ENCODE peak calls at places on chromosomes 5 and 9, in six cellular contexts. P is spleen; Q is IMR-90; Y is Panc1; G is PC-3; T is CD8-positive, alpha-beta T cell. F is an unnamed sample.

GRCh38 chr5:159951387-159951786 is 35.1 kb downstream of the ADRA1B start:
- DNase-seq in G (no peak), Y (no peak), P (no peak), T (no peak), Q (peak; percentile 27), F (no peak)

GRCh38 chr5:87229780-87230179 is 37.9 kb upstream of the RASA1 start:
- DNase-seq in Y (no peak), T (no peak), P (no peak), G (peak; percentile 63), Q (peak; percentile 21), F (no peak)

GRCh38 chr9:122133263-122133983 is 26.2 kb downstream of the NDUFA8 start:
- DNase-seq in G (no peak), P (no peak), Q (no peak), T (no peak), Y (no peak), F (no peak)

GRCh38 chr5:40623480-40624420 is 56.0 kb upstream of the PTGER4 start:
- DNase-seq in P (no peak), G (no peak), Y (no peak), Q (no peak), T (no peak), F (peak; percentile 51)

GRCh38 chr9:107397076-107398049 is 92.2 kb downstream of the KLF4 start:
- DNase-seq in Q (peak; percentile 37), T (no peak), G (peak; percentile 64), P (no peak), Y (no peak), F (no peak)

GRCh38 chr9:122164286-122164685 is 4.6 kb downstream of the MORN5 start:
- DNase-seq in Y (no peak), P (no peak), Q (no peak), T (no peak), G (no peak), F (no peak)

GRCh38 chr5:36778336-36778735 is 98.2 kb upstream of the NIPBL start:
- DNase-seq in Y (no peak), P (no peak), T (no peak), G (no peak), Q (no peak), F (no peak)

GRCh38 chr9:133116346-133117231 is 4.5 kb downstream of the RALGDS start:
- DNase-seq in G (no peak), Y (no peak), T (no peak), Q (no peak), P (peak; percentile 73), F (peak; percentile 58)

GRCh38 chr9:12648921-12649320 is 44.3 kb upstream of the TYRP1 start:
- DNase-seq in P (no peak), Y (no peak), Q (no peak), G (no peak), T (no peak), F (no peak)

GRCh38 chr9:87550253-87550954 is 52.7 kb downstream of the DAPK1 start:
- DNase-seq in G (no peak), T (no peak), Q (no peak), Y (no peak), P (no peak), F (no peak)

GRCh38 chr9:77807846-77808749 is 160.0 kb upstream of the GNA14 start:
- DNase-seq in P (no peak), G (no peak), T (no peak), Q (no peak), Y (no peak), F (no peak)

GRCh38 chr5:172453986-172454354 is 355 bp downstream of the SH3PXD2B start:
- DNase-seq in Q (no peak), T (no peak), P (no peak), G (no peak), Y (no peak), F (peak; percentile 44)

GRCh38 chr9:112489876-112490661 is 3.4 kb downstream of the KIAA1958 start:
- DNase-seq in T (no peak), P (no peak), Q (no peak), Y (no peak), G (no peak), F (no peak)

GRCh38 chr9:98375138-98375726 is 119.8 kb upstream of the TBC1D2 start:
- DNase-seq in T (no peak), G (peak; percentile 29), Y (no peak), P (no peak), Q (peak; percentile 93), F (peak; percentile 2)

GRCh38 chr5:142013734-142014495 is 1.1 kb upstream of the GNPDA1 start:
- DNase-seq in T (no peak), G (peak; percentile 49), P (no peak), Y (no peak), Q (peak; percentile 57), F (peak; percentile 39)

GRCh38 chr9:6897207-6897822 is 139.5 kb downstream of the KDM4C start:
- DNase-seq in Y (no peak), Q (no peak), G (no peak), T (no peak), P (no peak), F (no peak)

GRCh38 chr5:7638456-7638855 is 212.5 kb downstream of the CFAP90 start:
- DNase-seq in T (no peak), P (no peak), G (no peak), Y (no peak), Q (no peak), F (no peak)

GRCh38 chr5:164296603-164297080 is 791.2 kb downstream of the MAT2B start:
- DNase-seq in G (no peak), P (peak; percentile 43), T (no peak), Q (peak; percentile 18), Y (no peak), F (no peak)

GRCh38 chr5:81290146-81290545 is 11.2 kb upstream of the ZCCHC9 start:
- DNase-seq in Y (no peak), Q (peak; percentile 38), G (no peak), P (no peak), T (no peak), F (no peak)

GRCh38 chr5:132115375-132115774 is 41.8 kb downstream of the CSF2 start:
- DNase-seq in Y (no peak), T (no peak), Q (no peak), G (no peak), P (no peak), F (no peak)
- TF ChIP-seq CTCF in Y (no peak), T (no peak), Q (no peak), G (no peak), P (no peak), F (no peak)

DNA sequence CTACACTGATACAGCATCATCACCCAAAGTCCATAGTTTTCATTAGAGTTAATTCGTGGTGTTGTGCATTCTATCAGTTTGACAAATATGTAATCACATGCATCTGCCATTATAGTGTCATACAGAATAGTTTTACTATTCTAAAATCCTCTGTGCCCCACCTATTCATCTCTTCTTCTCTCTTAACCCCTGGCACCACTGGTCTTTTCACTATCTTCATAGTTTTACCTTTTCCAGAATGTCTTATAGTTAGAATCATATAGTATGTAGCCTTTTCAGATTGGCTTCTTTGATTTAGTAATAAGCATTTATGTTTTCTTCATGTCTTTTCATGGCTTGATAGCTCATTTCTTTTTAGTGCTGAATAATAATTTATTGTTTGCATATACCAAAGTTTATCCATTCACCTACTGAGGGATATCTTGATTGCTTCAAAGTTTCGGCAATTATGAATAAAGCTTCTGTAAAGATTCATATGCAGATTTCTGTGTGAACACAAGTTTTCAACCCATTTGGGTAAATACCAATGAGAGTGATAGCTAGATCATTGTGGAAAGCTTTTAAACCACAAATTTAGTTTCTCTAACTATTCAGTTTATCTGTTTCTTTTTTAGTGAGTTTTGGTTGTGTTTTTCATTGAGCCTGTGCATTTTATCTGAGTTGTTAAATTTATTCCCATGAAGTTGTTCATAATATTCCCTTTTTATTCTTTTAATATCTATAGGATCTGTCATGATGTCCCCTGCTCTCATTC is 84.9 kb downstream of the RALGPS1 start:
- DNase-seq in P (no peak), Y (no peak), T (no peak), Q (no peak), G (no peak), F (no peak)
- H3K4me3 ChIP-seq in P (no peak overlapping the region), Y (no peak overlapping the region), T (no peak overlapping the region), Q (no peak overlapping the region), G (no peak overlapping the region), F (no peak overlapping the region)

GRCh38 chr5:169756071-169756765 is 119.1 kb downstream of the DOCK2 start:
- DNase-seq in G (no peak), T (no peak), Y (no peak), Q (no peak), P (no peak), F (no peak)

GRCh38 chr5:169762338-169763095 is 125.4 kb downstream of the DOCK2 start:
- DNase-seq in Q (peak; percentile 64), G (peak; percentile 37), Y (no peak), T (no peak), P (no peak), F (no peak)

GRCh38 chr5:169760229-169760628 is 123.2 kb downstream of the DOCK2 start:
- DNase-seq in T (no peak), G (no peak), Y (no peak), Q (no peak), P (no peak), F (no peak)

GRCh38 chr5:169757016-169757415 is 119.9 kb downstream of the DOCK2 start:
- DNase-seq in Q (peak; percentile 54), P (no peak), G (no peak), Y (no peak), T (no peak), F (no peak)

DNA sequence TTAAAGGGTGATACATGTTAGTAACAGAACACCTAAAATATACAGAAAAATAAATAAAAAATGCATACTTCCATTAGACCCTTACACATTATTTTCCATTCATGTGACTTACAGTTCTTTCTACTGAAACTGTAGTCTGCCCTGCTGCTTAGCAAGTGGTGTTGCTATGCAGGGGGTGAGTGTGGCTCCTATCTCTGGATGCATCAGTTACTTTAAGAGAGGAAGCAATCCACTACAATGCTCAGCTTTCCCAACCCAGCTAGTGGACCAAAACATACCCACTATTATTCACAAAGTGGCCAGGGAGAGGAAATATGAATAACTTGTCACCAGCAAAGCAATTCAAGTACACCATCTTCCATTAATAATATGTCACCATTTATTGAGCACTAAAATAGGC is 121.8 kb downstream of the DOCK2 start:
- DNase-seq in P (no peak), G (no peak), Q (peak; percentile 18), T (no peak), Y (no peak), F (no peak)
- H3K36me3 ChIP-seq in P (peaks cover 100% of the 10 kb centered on the region), G (no peaks in the 10 kb centered on the region), Q (no peaks in the 10 kb centered on the region), T (peaks cover 28% of the 10 kb centered on the region), Y (no peaks in the 10 kb centered on the region), F (no peaks in the 10 kb centered on the region)

GRCh38 chr5:9059920-9060691 is 485.8 kb downstream of the SEMA5A start:
- DNase-seq in Q (peak; percentile 99), Y (peak; percentile 73), G (peak; percentile 99), T (no peak), P (no peak), F (no peak)
- TF ChIP-seq CTCF in Q (peak; percentile 5), Y (no peak), G (no peak), T (no peak), P (no peak), F (no peak)

DNA sequence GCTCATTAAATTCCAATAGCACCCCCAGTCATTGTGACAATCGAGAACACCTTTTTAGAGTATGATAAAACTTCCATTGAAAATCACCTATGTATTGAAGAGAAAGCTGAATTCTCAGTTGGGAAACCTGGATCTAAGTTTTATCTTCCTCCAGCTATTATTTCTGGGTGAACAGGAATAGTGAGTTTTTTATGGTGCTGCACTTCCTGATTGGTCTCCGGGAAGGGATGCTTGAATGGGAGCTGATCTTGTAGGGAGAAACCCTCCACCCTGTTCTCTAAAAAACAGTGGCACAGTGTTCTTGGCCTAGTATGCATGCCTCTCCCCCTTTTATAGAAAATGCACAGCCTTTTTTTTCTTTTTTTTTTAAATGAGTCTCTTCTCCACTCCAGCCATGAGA is 112.2 kb downstream of the ACTBL2 start:
- DNase-seq in Q (no peak), Y (no peak), G (peak; percentile 51), P (no peak), T (no peak), F (no peak)
- H3K4me3 ChIP-seq in Q (no peak overlapping the region), Y (no peak overlapping the region), G (no peak overlapping the region), P (no peak overlapping the region), T (no peak overlapping the region), F (no peak overlapping the region)

GRCh38 chr5:1052641-1053390 is 44.2 kb downstream of the NKD2 start:
- DNase-seq in Q (no peak), Y (no peak), P (no peak), G (no peak), T (no peak), F (peak; percentile 47)
- H3K36me3 ChIP-seq in Q (peaks cover 20% of the 10 kb centered on the region), Y (peaks cover 15% of the 10 kb centered on the region), P (peaks cover 81% of the 10 kb centered on the region), G (peaks cover 12% of the 10 kb centered on the region), T (peaks cover 11% of the 10 kb centered on the region), F (no peaks in the 10 kb centered on the region)

F was measured in mucosa of descending colon.